ENCODE peak calls at places on chromosomes 12 and 14, in seven cellular contexts. One of them, this sample, is unnamed.

GRCh38 chr14:53109028-53109687 is 44.0 kb downstream of the DDHD1 start:
- DNase-seq in SK-N-SH: no peak
- DNase-seq in K562: peak
- DNase-seq in HepG2: no peak
- DNase-seq in HCT116: no peak
- DNase-seq in GM12878: peak
- DNase-seq in H1: no peak
- DNase-seq in this sample: no peak

GRCh38 chr12:93536766-93537515 is 35.5 kb upstream of the SOCS2 start:
- DNase-seq in K562: no peak
- DNase-seq in HCT116: no peak
- DNase-seq in GM12878: peak
- DNase-seq in SK-N-SH: peak
- DNase-seq in H1: no peak
- DNase-seq in HepG2: no peak
- DNase-seq in this sample: no peak

GRCh38 chr14:24095196-24096068 is 1.3 kb downstream of the PCK2 start:
- DNase-seq in HCT116: no peak
- DNase-seq in HepG2: peak
- DNase-seq in H1: no peak
- DNase-seq in SK-N-SH: peak
- DNase-seq in GM12878: peak
- DNase-seq in K562: peak
- DNase-seq in this sample: peak

GRCh38 chr12:76417116-76417515 is 68.9 kb upstream of the BBS10 start:
- DNase-seq in SK-N-SH: no peak
- DNase-seq in H1: no peak
- DNase-seq in HepG2: no peak
- DNase-seq in HCT116: no peak
- DNase-seq in GM12878: no peak
- DNase-seq in K562: no peak
- DNase-seq in this sample: no peak

GRCh38 chr12:31231611-31232360 is 94.2 kb downstream of the SINHCAF start:
- DNase-seq in H1: no peak
- DNase-seq in HepG2: no peak
- DNase-seq in K562: peak
- DNase-seq in GM12878: no peak
- DNase-seq in SK-N-SH: no peak
- DNase-seq in HCT116: no peak
- DNase-seq in this sample: no peak

GRCh38 chr14:20460458-20461229 is 590 bp downstream of the PIP4P1 start:
- DNase-seq in HCT116: no peak
- DNase-seq in SK-N-SH: no peak
- DNase-seq in HepG2: no peak
- DNase-seq in GM12878: peak
- DNase-seq in K562: peak
- DNase-seq in H1: no peak
- DNase-seq in this sample: peak

GRCh38 chr14:78606111-78606510 is 435.9 kb downstream of the NRXN3 start:
- DNase-seq in GM12878: no peak
- DNase-seq in HCT116: no peak
- DNase-seq in H1: no peak
- DNase-seq in HepG2: no peak
- DNase-seq in K562: no peak
- DNase-seq in SK-N-SH: no peak
- DNase-seq in this sample: no peak

GRCh38 chr12:93344876-93345275 is 32.8 kb upstream of the NUDT4 start:
- DNase-seq in HepG2: no peak
- DNase-seq in K562: no peak
- DNase-seq in HCT116: no peak
- DNase-seq in H1: no peak
- DNase-seq in GM12878: no peak
- DNase-seq in SK-N-SH: no peak
- DNase-seq in this sample: no peak

GRCh38 chr12:51177897-51178296 is 5.0 kb upstream of the TFCP2 start:
- DNase-seq in GM12878: no peak
- DNase-seq in HepG2: no peak
- DNase-seq in K562: no peak
- DNase-seq in H1: no peak
- DNase-seq in HCT116: no peak
- DNase-seq in SK-N-SH: no peak
- DNase-seq in this sample: no peak

GRCh38 chr12:102095677-102096263 is 24.1 kb downstream of the NUP37 start:
- DNase-seq in K562: peak
- DNase-seq in HepG2: peak
- DNase-seq in GM12878: peak
- DNase-seq in HCT116: no peak
- DNase-seq in SK-N-SH: peak
- DNase-seq in H1: no peak
- DNase-seq in this sample: peak

GRCh38 chr14:56423591-56423991 is 156.0 kb upstream of the TMEM260 start:
- DNase-seq in GM12878: no peak
- DNase-seq in HepG2: no peak
- DNase-seq in HCT116: no peak
- DNase-seq in H1: no peak
- DNase-seq in SK-N-SH: no peak
- DNase-seq in K562: no peak
- DNase-seq in this sample: no peak

GRCh38 chr12:84201976-84202375 is 710.6 kb downstream of the SLC6A15 start:
- DNase-seq in H1: no peak
- DNase-seq in GM12878: no peak
- DNase-seq in SK-N-SH: no peak
- DNase-seq in HCT116: no peak
- DNase-seq in HepG2: no peak
- DNase-seq in K562: no peak
- DNase-seq in this sample: no peak

GRCh38 chr12:120474092-120474960 is 4.8 kb upstream of the SRSF9 start:
- DNase-seq in SK-N-SH: peak
- DNase-seq in HCT116: peak
- DNase-seq in GM12878: no peak
- DNase-seq in H1: no peak
- DNase-seq in K562: peak
- DNase-seq in HepG2: no peak
- DNase-seq in this sample: peak

GRCh38 chr14:98692832-98693231 is 579.2 kb downstream of the BCL11B start:
- DNase-seq in SK-N-SH: no peak
- DNase-seq in K562: no peak
- DNase-seq in GM12878: no peak
- DNase-seq in HCT116: no peak
- DNase-seq in H1: no peak
- DNase-seq in HepG2: no peak
- DNase-seq in this sample: no peak

GRCh38 chr14:20632831-20633771 is 8.4 kb downstream of the OR6S1 start:
- DNase-seq in H1: peak
- DNase-seq in GM12878: peak
- DNase-seq in K562: peak
- DNase-seq in HepG2: peak
- DNase-seq in SK-N-SH: peak
- DNase-seq in HCT116: no peak
- DNase-seq in this sample: no peak

GRCh38 chr14:52068741-52069616 is at the start of gene NID2:
- DNase-seq in K562: no peak
- DNase-seq in SK-N-SH: peak
- DNase-seq in HepG2: peak
- DNase-seq in HCT116: no peak
- DNase-seq in GM12878: no peak
- DNase-seq in H1: peak
- DNase-seq in this sample: no peak

GRCh38 chr14:95531473-95531872 is 3.4 kb upstream of the GLRX5 start:
- DNase-seq in HepG2: no peak
- DNase-seq in GM12878: no peak
- DNase-seq in HCT116: no peak
- DNase-seq in SK-N-SH: no peak
- DNase-seq in H1: no peak
- DNase-seq in K562: peak
- DNase-seq in this sample: no peak

GRCh38 chr12:108055135-108055534 is 74.0 kb upstream of the WSCD2 start:
- DNase-seq in H1: no peak
- DNase-seq in GM12878: no peak
- DNase-seq in HCT116: no peak
- DNase-seq in HepG2: no peak
- DNase-seq in K562: no peak
- DNase-seq in SK-N-SH: peak
- DNase-seq in this sample: no peak

GRCh38 chr12:124387510-124387855 is 92.6 kb downstream of the RFLNA start:
- DNase-seq in K562: no peak
- DNase-seq in HCT116: no peak
- DNase-seq in HepG2: peak
- DNase-seq in SK-N-SH: no peak
- DNase-seq in H1: no peak
- DNase-seq in GM12878: no peak
- DNase-seq in this sample: no peak

DNA sequence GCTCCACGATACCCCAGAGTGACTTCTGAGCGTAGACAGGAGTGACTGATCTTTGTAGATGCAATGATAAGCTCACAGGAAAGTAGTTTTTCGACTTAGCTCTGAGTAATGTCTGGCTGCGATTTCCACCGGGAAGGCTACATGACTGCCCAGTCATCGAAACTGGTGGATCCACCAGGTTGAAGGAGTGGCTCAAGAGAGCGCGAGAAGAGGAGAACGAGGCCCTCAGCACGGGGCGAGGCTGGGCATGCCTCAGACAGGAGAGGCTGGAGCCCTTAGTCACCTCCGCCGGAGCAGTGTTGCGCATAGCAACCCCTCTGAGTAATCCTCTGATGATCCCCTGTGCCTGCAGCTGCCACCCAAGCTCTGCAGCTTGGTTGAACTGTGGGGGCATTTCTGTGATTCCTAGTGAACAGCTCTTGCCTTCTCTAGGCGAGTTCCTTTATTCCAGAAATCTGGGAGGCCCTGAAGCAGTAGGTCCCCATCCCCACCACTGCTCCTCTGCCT is 25.6 kb downstream of the ELK3 start:
- DNase-seq in SK-N-SH: peak
- DNase-seq in HepG2: peak
- DNase-seq in HCT116: peak
- DNase-seq in GM12878: no peak
- DNase-seq in K562: no peak
- DNase-seq in H1: peak
- DNase-seq in this sample: peak
- TF ChIP-seq JUND in SK-N-SH: peak
- TF ChIP-seq JUND in HepG2: no peak
- TF ChIP-seq JUND in HCT116: peak
- TF ChIP-seq JUND in GM12878: no peak
- TF ChIP-seq JUND in K562: no peak
- TF ChIP-seq JUND in H1: no peak
- TF ChIP-seq JUND in this sample: no peak

GRCh38 chr12:132138941-132139871 is 4.9 kb downstream of the DDX51 start:
- DNase-seq in H1: no peak
- DNase-seq in SK-N-SH: no peak
- DNase-seq in GM12878: no peak
- DNase-seq in HCT116: no peak
- DNase-seq in HepG2: no peak
- DNase-seq in K562: no peak
- DNase-seq in this sample: no peak

GRCh38 chr12:132140501-132140900 is 3.6 kb downstream of the DDX51 start:
- DNase-seq in K562: no peak
- DNase-seq in GM12878: no peak
- DNase-seq in HCT116: no peak
- DNase-seq in SK-N-SH: no peak
- DNase-seq in H1: no peak
- DNase-seq in HepG2: no peak
- DNase-seq in this sample: no peak

GRCh38 chr12:132140918-132141841 is 2.9 kb downstream of the DDX51 start:
- DNase-seq in K562: no peak
- DNase-seq in H1: no peak
- DNase-seq in HepG2: no peak
- DNase-seq in HCT116: no peak
- DNase-seq in GM12878: no peak
- DNase-seq in SK-N-SH: no peak
- DNase-seq in this sample: no peak

GRCh38 chr12:132141976-132142678 is 2.0 kb downstream of the DDX51 start:
- DNase-seq in SK-N-SH: no peak
- DNase-seq in H1: no peak
- DNase-seq in HCT116: no peak
- DNase-seq in K562: no peak
- DNase-seq in HepG2: no peak
- DNase-seq in GM12878: no peak
- DNase-seq in this sample: no peak

GRCh38 chr12:132139912-132140311 is 4.2 kb downstream of the DDX51 start:
- DNase-seq in HepG2: no peak
- DNase-seq in SK-N-SH: no peak
- DNase-seq in H1: no peak
- DNase-seq in K562: no peak
- DNase-seq in HCT116: no peak
- DNase-seq in GM12878: no peak
- DNase-seq in this sample: no peak
- TF ChIP-seq JUND in HepG2: no peak
- TF ChIP-seq JUND in SK-N-SH: no peak
- TF ChIP-seq JUND in H1: no peak
- TF ChIP-seq JUND in K562: no peak
- TF ChIP-seq JUND in HCT116: no peak
- TF ChIP-seq JUND in GM12878: no peak
- TF ChIP-seq JUND in this sample: no peak

DNA sequence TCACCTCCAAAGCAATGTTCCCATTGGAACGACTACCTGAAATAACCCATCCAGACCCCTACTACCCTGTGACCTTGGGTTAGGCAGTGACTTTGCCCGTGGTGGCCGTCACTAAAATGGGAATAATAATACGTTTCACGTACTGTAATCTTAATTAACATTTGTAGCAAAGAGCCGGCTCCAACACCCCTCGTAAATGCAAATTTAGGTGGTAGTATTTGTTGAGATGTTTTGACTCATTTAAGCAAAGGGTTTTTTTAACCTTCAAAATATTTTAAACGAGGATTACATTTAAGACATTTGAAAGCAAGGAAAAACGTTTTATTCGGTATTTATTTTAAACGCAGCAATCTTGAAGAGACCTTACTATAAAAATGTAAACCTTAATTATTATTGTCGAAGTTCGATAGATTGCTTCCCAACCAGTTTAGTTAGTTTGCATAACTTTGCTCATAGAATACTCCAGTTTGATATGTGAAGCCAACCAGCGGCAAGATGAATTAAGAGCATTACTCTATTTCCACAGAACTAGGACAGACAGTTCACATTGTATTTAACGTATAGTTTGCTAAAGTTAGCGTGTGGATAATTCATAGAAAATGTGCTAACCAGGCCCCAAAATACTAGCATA is 1.4 kb upstream of the ARID2 start:
- DNase-seq in SK-N-SH: no peak
- DNase-seq in HepG2: no peak
- DNase-seq in H1: no peak
- DNase-seq in GM12878: no peak
- DNase-seq in K562: no peak
- DNase-seq in HCT116: no peak
- DNase-seq in this sample: no peak
- TF ChIP-seq JUND in SK-N-SH: no peak
- TF ChIP-seq JUND in HepG2: no peak
- TF ChIP-seq JUND in H1: no peak
- TF ChIP-seq JUND in GM12878: no peak
- TF ChIP-seq JUND in K562: no peak
- TF ChIP-seq JUND in HCT116: no peak
- TF ChIP-seq JUND in this sample: no peak

GRCh38 chr12:58044966-58045365 is 103.6 kb downstream of the ATP23 start:
- DNase-seq in H1: no peak
- DNase-seq in GM12878: no peak
- DNase-seq in K562: no peak
- DNase-seq in HepG2: no peak
- DNase-seq in HCT116: no peak
- DNase-seq in SK-N-SH: no peak
- DNase-seq in this sample: no peak

GRCh38 chr12:58046281-58046680 is 104.9 kb downstream of the ATP23 start:
- DNase-seq in SK-N-SH: no peak
- DNase-seq in K562: no peak
- DNase-seq in GM12878: no peak
- DNase-seq in HCT116: no peak
- DNase-seq in H1: no peak
- DNase-seq in HepG2: no peak
- DNase-seq in this sample: no peak

GRCh38 chr12:58041441-58041840 is 100.1 kb downstream of the ATP23 start:
- DNase-seq in K562: no peak
- DNase-seq in HCT116: no peak
- DNase-seq in SK-N-SH: no peak
- DNase-seq in H1: no peak
- DNase-seq in GM12878: no peak
- DNase-seq in HepG2: no peak
- DNase-seq in this sample: no peak
- TF ChIP-seq JUND in K562: no peak
- TF ChIP-seq JUND in HCT116: no peak
- TF ChIP-seq JUND in SK-N-SH: no peak
- TF ChIP-seq JUND in H1: no peak
- TF ChIP-seq JUND in GM12878: no peak
- TF ChIP-seq JUND in HepG2: no peak
- TF ChIP-seq JUND in this sample: no peak